ENCODE peak calls at places on chromosomes 3 and 15, in four cellular contexts. A is activated CD4-positive, alpha-beta T cell treated with anti-CD3 and anti-CD28 coated beads for 24 hours; W is stimulated activated CD4-positive, alpha-beta T cell treated with anti-CD3 and anti-CD28 coated beads, Interleukin-2, amount 100 ng/mL, for 24 hours; G is iris pigment epithelial cell. Q is an unnamed sample.

GRCh38 chr15:89761929-89762328 is 10.9 kb upstream of the MESP1 start:
- DNase-seq in G (no peak), A (no peak), W (no peak), Q (no peak)

GRCh38 chr3:151688571-151688970 is 45.2 kb upstream of the AADACL2 start:
- DNase-seq in W (no peak), G (no peak), A (no peak), Q (no peak)

GRCh38 chr15:75905231-75905630 is 1.6 kb downstream of the FBXO22 start:
- DNase-seq in G (no peak), A (no peak), W (no peak), Q (no peak)

GRCh38 chr15:80480909-80481308 is 76.7 kb downstream of the ARNT2 start:
- DNase-seq in W (no peak), A (no peak), G (peak), Q (peak)

GRCh38 chr3:67215690-67216089 is 217.6 kb downstream of the KBTBD8 start:
- DNase-seq in A (no peak), G (no peak), W (no peak), Q (peak)

GRCh38 chr3:33629219-33629618 is 88.8 kb downstream of the CLASP2 start:
- DNase-seq in A (no peak), G (peak), W (no peak), Q (no peak)

GRCh38 chr15:85752591-85752990 is 42.1 kb downstream of the KLHL25 start:
- DNase-seq in W (no peak), A (no peak), G (no peak), Q (no peak)

GRCh38 chr3:123081718-123082369 is 15.0 kb downstream of the PDIA5 start:
- DNase-seq in W (no peak), G (no peak), A (no peak), Q (peak)

GRCh38 chr3:53318522-53318921 is 28.8 kb downstream of the DCP1A start:
- DNase-seq in A (no peak), G (peak), W (no peak), Q (no peak)